ENCODE peak calls at places on chromosomes 6 and 20, in five cellular contexts. D, S, Z, B and T are unnamed samples.

GRCh38 chr6:44133003-44133931 is 5.9 kb downstream of the TMEM63B start:
- DNase-seq in S (peak; percentile 66), Z (no peak), B (peak; percentile 77), D (no peak), T (peak; percentile 60)

GRCh38 chr6:14706378-14706929 is 539.4 kb upstream of the JARID2 start:
- DNase-seq in B (no peak), Z (no peak), D (no peak), S (peak; percentile 92), T (peak; percentile 78)

GRCh38 chr6:37868447-37868825 is 48.9 kb downstream of the ZFAND3 start:
- DNase-seq in S (no peak), B (no peak), Z (no peak), D (no peak), T (no peak)

GRCh38 chr6:151350442-151351145 is 40.8 kb downstream of the ZBTB2 start:
- DNase-seq in Z (no peak), S (no peak), D (no peak), B (no peak), T (no peak)

GRCh38 chr20:13149371-13149770 is 71.7 kb upstream of the ISM1 start:
- DNase-seq in B (no peak), S (no peak), Z (no peak), D (no peak), T (no peak)

GRCh38 chr6:161217631-161218030 is 56.2 kb downstream of the AGPAT4 start:
- DNase-seq in B (no peak), S (no peak), D (no peak), Z (no peak), T (no peak)

GRCh38 chr20:31543966-31544598 is 29.8 kb downstream of the HM13 start:
- DNase-seq in S (peak; percentile 50), Z (no peak), D (no peak), B (no peak), T (no peak)

GRCh38 chr6:52293067-52293466 is 8.5 kb upstream of the MCM3 start:
- DNase-seq in S (no peak), Z (no peak), B (no peak), D (no peak), T (no peak)

GRCh38 chr6:56807992-56808342 is 146.9 kb upstream of the BEND6 start:
- DNase-seq in Z (no peak), D (no peak), S (no peak), B (no peak), T (no peak)

GRCh38 chr6:134741193-134741521 is 208.7 kb downstream of the ALDH8A1 start:
- DNase-seq in Z (no peak), S (no peak), B (peak; percentile 78), D (no peak), T (no peak)

GRCh38 chr6:17725083-17725482 is 18.4 kb upstream of the NUP153 start:
- DNase-seq in B (peak; percentile 90), S (peak; percentile 82), Z (no peak), D (no peak), T (no peak)

GRCh38 chr20:44643154-44643519 is 8.4 kb downstream of the ADA start:
- DNase-seq in D (no peak), S (no peak), Z (no peak), B (no peak), T (no peak)

GRCh38 chr20:44637490-44638372 is 13.8 kb downstream of the ADA start:
- DNase-seq in D (peak; percentile 52), S (peak; percentile 89), B (no peak), Z (no peak), T (peak; percentile 75)

GRCh38 chr20:44641305-44641704 is 10.2 kb downstream of the ADA start:
- DNase-seq in Z (no peak), S (no peak), D (no peak), B (no peak), T (no peak)

GRCh38 chr20:44642203-44643153 is 9.0 kb downstream of the ADA start:
- DNase-seq in B (peak; percentile 90), S (peak; percentile 82), Z (no peak), D (peak; percentile 76), T (peak; percentile 82)

DNA sequence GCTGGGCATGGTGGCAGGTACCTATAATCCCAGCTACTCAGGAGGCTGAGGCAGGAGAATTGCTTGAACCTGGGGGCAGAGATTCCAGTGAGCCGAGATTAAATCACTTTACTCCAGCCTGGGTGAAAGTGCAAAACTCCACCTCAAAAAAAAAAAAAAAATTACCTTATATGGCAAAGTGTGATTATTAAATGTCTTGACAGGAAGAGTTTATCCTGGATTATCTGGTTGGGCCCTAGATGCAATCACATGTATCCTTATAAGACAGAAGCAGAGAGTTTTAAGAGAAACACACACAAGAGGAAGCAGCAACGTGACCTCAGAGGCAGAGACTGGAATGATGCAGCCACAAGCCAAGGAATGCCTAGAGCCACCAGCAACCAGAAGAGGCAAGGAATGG is 11.0 kb downstream of the ADA start:
- DNase-seq in D (no peak), S (no peak), Z (no peak), B (no peak), T (no peak)
- H3K27ac ChIP-seq in D (no peak overlapping the region), S (no peak overlapping the region), Z (no peak overlapping the region), B (no peak overlapping the region), T (no peak overlapping the region)

DNA sequence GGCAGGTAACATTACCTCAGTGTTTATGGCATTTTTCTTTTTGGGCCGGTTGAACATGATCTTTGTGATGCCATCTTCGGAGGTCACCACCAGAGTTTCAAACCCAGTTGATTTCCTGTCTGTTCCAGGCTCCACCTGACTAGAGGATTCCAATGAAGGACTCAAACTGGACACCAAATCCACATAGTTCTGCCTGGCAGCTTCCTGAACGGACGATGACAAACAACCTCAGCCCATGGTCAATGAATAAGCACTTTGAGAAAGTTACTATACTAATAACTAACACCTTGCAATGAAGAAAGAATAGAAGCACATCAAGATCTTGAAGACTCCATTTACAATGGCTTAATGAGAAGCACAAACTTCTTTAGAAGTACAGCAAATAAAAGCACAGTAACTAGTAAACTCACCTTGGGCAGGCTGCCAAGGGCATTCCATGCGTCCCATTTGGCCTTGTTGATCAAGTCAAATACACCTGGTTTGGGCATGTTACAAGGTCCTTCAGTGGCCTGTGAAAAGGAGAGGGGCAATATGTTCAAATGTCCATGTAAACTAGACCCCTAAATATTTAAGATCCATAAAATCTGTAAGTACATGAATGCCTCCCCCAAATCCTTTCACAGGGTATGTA is 4.9 kb downstream of the ECI2 start:
- DNase-seq in D (peak; percentile 94), Z (no peak), S (no peak), B (no peak), T (no peak)
- H3K27ac ChIP-seq in D (no peak overlapping the region), Z (no peak overlapping the region), S (no peak overlapping the region), B (no peak overlapping the region), T (no peak overlapping the region)

GRCh38 chr6:150296890-150297289 is 71.9 kb upstream of the IYD start:
- DNase-seq in B (no peak), Z (no peak), D (no peak), S (no peak), T (no peak)

GRCh38 chr6:150298676-150299075 is 70.1 kb upstream of the IYD start:
- DNase-seq in B (no peak), S (no peak), Z (no peak), D (no peak), T (no peak)

GRCh38 chr6:150299873-150300485 is 68.8 kb upstream of the IYD start:
- DNase-seq in D (peak; percentile 67), Z (no peak), B (no peak), S (no peak), T (no peak)

GRCh38 chr6:150297327-150298028 is 71.3 kb upstream of the IYD start:
- DNase-seq in Z (no peak), S (no peak), B (no peak), D (no peak), T (no peak)

GRCh38 chr6:150298029-150298380 is 70.8 kb upstream of the IYD start:
- DNase-seq in S (no peak), Z (no peak), D (no peak), B (no peak), T (no peak)
- H3K27ac ChIP-seq in S (no peak overlapping the region), Z (no peak overlapping the region), D (no peak overlapping the region), B (no peak overlapping the region), T (no peak overlapping the region)

GRCh38 chr20:50320005-50320909 is 129.6 kb downstream of the CEBPB start:
- DNase-seq in S (no peak), B (peak; percentile 86), D (no peak), Z (no peak), T (no peak)
- H3K27ac ChIP-seq in S (no peak overlapping the region), B (no peak overlapping the region), D (peak overlapping the region; percentile 64), Z (peak overlapping the region; percentile 66), T (peak overlapping the region; percentile 65)

DNA sequence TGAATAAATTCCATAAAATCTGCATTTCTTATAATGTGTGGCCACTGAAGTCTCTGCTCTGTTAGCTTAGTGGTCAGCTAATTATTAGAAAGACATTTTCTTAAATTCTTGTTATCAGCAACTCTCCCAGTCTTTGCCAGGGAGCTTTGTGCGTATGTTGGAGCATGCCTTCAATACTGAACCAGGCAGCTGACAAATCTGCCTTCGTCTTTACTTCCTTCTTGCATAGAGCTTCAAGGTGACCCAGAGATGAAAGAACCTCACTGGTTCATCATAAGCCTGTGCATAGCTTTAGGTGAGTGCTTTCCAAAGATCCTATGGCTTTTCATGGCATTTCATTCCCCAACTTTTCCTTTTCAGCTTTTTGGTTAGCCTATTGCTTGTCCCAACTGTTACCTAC is 43.0 kb upstream of the NELFCD start:
- DNase-seq in Z (no peak), B (no peak), D (no peak), S (no peak), T (no peak)
- H3K27ac ChIP-seq in Z (no peak overlapping the region), B (no peak overlapping the region), D (no peak overlapping the region), S (no peak overlapping the region), T (no peak overlapping the region)

GRCh38 chr6:3310051-3310448 is 51.3 kb downstream of the PSMG4 start:
- DNase-seq in B (peak; percentile 12), Z (no peak), D (no peak), S (no peak), T (peak; percentile 51)
- H3K27ac ChIP-seq in B (no peak overlapping the region), Z (no peak overlapping the region), D (peak overlapping the region; percentile 41), S (no peak overlapping the region), T (no peak overlapping the region)

DNA sequence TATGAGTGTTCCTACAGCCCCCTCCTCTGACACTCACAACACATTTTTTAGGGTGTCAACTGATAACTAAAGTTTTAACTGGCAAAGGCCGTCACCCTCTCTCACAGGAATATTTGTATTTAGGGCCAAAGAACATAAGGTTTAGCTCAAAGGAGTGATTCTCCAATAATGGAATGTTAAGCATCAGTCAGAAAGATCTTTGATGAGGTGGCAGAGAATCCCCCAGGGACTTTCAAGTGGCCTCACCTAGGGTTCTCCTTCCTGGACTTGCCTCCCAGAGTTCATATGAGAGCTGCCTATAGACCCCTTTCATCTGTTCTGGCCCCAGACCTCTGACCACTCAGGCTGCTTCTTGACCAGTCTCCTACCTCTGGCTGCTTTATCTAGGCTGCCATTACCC is 7.4 kb upstream of the SCUBE3 start:
- DNase-seq in D (no peak), B (no peak), Z (no peak), S (no peak), T (no peak)
- H3K27ac ChIP-seq in D (no peak overlapping the region), B (no peak overlapping the region), Z (no peak overlapping the region), S (no peak overlapping the region), T (no peak overlapping the region)